ENCODE peak calls at places on chromosomes 12 and 14, in ten cellular contexts. D, H, X, S, I, F, A, P, B and J are unnamed samples. For H3K4me1, the result is how much of the 10 kb centered on the place peaks cover.

GRCh38 chr12:53391667-53392244 is 11.8 kb downstream of the SP1 start:
- DNase-seq in F (no peak), H (no peak), D (no peak), S (no peak), B (no peak), P (no peak), A (no peak), I (no peak), X (no peak), J (no peak)

GRCh38 chr14:79411403-79412174 is 799.7 kb downstream of the DIO2 start:
- DNase-seq in B (no peak), S (peak), I (no peak), D (no peak), A (no peak), F (peak), P (no peak), X (no peak), H (peak), J (no peak)

GRCh38 chr12:62912644-62913043 is 22.3 kb downstream of the PPM1H start:
- DNase-seq in B (no peak), F (no peak), D (no peak), I (no peak), H (no peak), P (peak), A (no peak), S (no peak), X (no peak), J (no peak)

GRCh38 chr14:96215845-96216244 is 11.2 kb downstream of the BDKRB2 start:
- DNase-seq in X (no peak), F (no peak), S (no peak), A (no peak), D (no peak), H (no peak), B (no peak), P (no peak), I (no peak), J (peak)

GRCh38 chr12:68761901-68762630 is 16.1 kb downstream of the SLC35E3 start:
- DNase-seq in X (no peak), H (no peak), B (no peak), D (no peak), F (no peak), S (no peak), P (no peak), I (no peak), A (no peak), J (no peak)

GRCh38 chr12:55931780-55932545 is 1.0 kb downstream of the DGKA start:
- DNase-seq in A (peak), S (no peak), F (peak), I (no peak), B (peak), H (peak), X (peak), D (peak), P (peak), J (peak)

GRCh38 chr14:30015471-30015870 is 87.8 kb upstream of the PRKD1 start:
- DNase-seq in B (no peak), S (no peak), I (no peak), P (no peak), A (no peak), D (no peak), H (peak), X (no peak), F (peak), J (no peak)

GRCh38 chr12:121513464-121514183 is 67.2 kb downstream of the KDM2B start:
- DNase-seq in F (no peak), P (no peak), I (peak), H (no peak), D (no peak), X (no peak), S (peak), A (no peak), B (peak), J (peak)

GRCh38 chr12:60072911-60073310 is 477.1 kb downstream of the SLC16A7 start:
- DNase-seq in A (no peak), P (no peak), D (no peak), B (no peak), X (no peak), S (peak), I (no peak), H (peak), F (peak), J (no peak)

GRCh38 chr14:103346286-103346685 is 12.2 kb downstream of the EIF5 start:
- DNase-seq in S (no peak), F (no peak), A (no peak), H (peak), B (no peak), P (no peak), X (no peak), D (no peak), I (no peak), J (no peak)

GRCh38 chr12:120529641-120530314 is 820 bp upstream of the COQ5 start:
- DNase-seq in A (no peak), F (peak), I (no peak), B (peak), P (peak), H (peak), S (peak), D (no peak), X (no peak), J (no peak)

GRCh38 chr14:106694638-106695393 is 1168.4 kb downstream of the TMEM121 start:
- DNase-seq in B (no peak), A (no peak), X (no peak), S (no peak), D (peak), P (no peak), I (no peak), H (no peak), F (no peak), J (peak)
- TF ChIP-seq CTCF in B (no peak), A (no peak), X (no peak), S (no peak), D (no peak), P (no peak), I (no peak), H (no peak), F (no peak), J (peak)

GRCh38 chr12:71436696-71437095 is 2.9 kb upstream of the LGR5 start:
- DNase-seq in A (no peak), P (no peak), H (no peak), S (no peak), I (no peak), D (no peak), B (no peak), F (no peak), X (no peak), J (no peak)

GRCh38 chr12:71440393-71441349 is 1.1 kb downstream of the LGR5 start:
- DNase-seq in H (no peak), F (no peak), B (no peak), I (no peak), S (no peak), A (no peak), P (no peak), X (no peak), D (no peak), J (peak)

GRCh38 chr12:71439362-71439612 is 311 bp upstream of the LGR5 start:
- DNase-seq in I (no peak), S (no peak), A (no peak), B (no peak), H (no peak), F (no peak), X (no peak), D (no peak), P (no peak), J (no peak)

GRCh38 chr12:71439613-71440392 is at the start of gene LGR5:
- DNase-seq in H (peak), A (no peak), D (no peak), F (peak), P (no peak), X (no peak), B (no peak), I (no peak), S (peak), J (peak)

GRCh38 chr12:71438670-71439361 is 782 bp upstream of the LGR5 start:
- DNase-seq in A (no peak), I (no peak), X (no peak), D (no peak), P (no peak), B (no peak), S (peak), F (no peak), H (no peak), J (no peak)
- H3K4me3 ChIP-seq in A (peak), I (peak), X (peak), D (peak), P (no peak), B (peak), S (peak), F (peak), H (no peak), J (peak)

DNA sequence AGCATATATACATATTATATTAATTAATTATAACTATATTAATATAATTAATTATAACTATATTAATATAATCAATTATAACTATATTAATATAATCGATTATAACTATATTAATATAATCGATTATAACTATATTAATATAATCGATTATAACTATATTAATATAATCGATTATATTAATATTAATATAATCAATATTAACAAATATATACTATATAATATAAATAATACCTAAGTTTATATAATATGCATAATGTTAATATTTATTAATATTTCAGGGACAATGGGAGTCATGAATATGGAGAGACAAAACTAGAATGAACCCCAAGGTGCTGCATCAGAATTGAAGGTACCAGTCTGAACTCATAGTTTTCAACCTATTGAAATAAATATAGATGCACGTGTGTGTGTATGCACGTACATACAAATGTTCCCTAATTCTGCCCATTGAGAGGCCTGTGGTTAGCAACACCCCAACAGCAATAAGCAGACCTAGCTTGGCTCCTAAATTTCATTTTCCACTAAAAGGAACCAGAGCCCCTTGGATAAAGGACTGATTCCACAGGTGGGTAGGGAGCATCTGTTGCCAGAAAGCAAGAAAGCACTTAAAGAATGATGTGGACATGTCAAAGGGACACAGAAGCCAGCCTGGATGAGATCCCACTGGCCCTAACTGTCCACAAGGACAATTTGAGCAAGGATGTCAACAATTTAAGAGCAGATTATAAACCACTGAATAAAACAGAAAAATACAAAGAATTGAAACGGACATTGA is 21.3 kb downstream of the SSH1 start:
- DNase-seq in I (no peak), P (no peak), B (no peak), F (no peak), D (no peak), H (no peak), A (no peak), X (no peak), S (no peak), J (no peak)
- H3K4me1 ChIP-seq in I (under half), P (under half), B (half or more), F (half or more), D (half or more), H (half or more), A (half or more), X (half or more), S (under half), J (under half)

GRCh38 chr12:23502259-23502658 is 447.2 kb downstream of the SOX5 start:
- DNase-seq in B (no peak), H (no peak), S (no peak), D (no peak), X (no peak), A (no peak), P (no peak), F (no peak), I (no peak), J (no peak)

GRCh38 chr12:23504641-23505399 is 444.6 kb downstream of the SOX5 start:
- DNase-seq in B (no peak), A (no peak), X (no peak), H (no peak), D (no peak), I (no peak), S (no peak), P (no peak), F (no peak), J (no peak)

GRCh38 chr12:23503544-23503943 is 445.9 kb downstream of the SOX5 start:
- DNase-seq in I (no peak), P (no peak), S (no peak), D (no peak), H (no peak), X (no peak), B (no peak), A (no peak), F (no peak), J (no peak)

GRCh38 chr12:23504043-23504442 is 445.4 kb downstream of the SOX5 start:
- DNase-seq in P (no peak), S (no peak), H (no peak), D (no peak), I (no peak), A (no peak), X (no peak), B (no peak), F (no peak), J (no peak)
- TF ChIP-seq CTCF in P (no peak), S (no peak), H (no peak), D (no peak), I (peak), A (no peak), X (no peak), B (no peak), F (no peak), J (no peak)

GRCh38 chr14:33364536-33364935 is 425.9 kb downstream of the NPAS3 start:
- DNase-seq in D (no peak), P (no peak), A (no peak), S (no peak), H (no peak), X (no peak), I (no peak), F (no peak), B (no peak), J (no peak)

GRCh38 chr14:33363687-33364086 is 425.0 kb downstream of the NPAS3 start:
- DNase-seq in I (no peak), X (no peak), D (no peak), A (no peak), B (no peak), F (peak), S (no peak), H (no peak), P (no peak), J (no peak)

GRCh38 chr14:33369972-33370371 is 431.3 kb downstream of the NPAS3 start:
- DNase-seq in I (no peak), F (no peak), S (no peak), X (no peak), A (no peak), P (no peak), H (no peak), B (no peak), D (no peak), J (no peak)

GRCh38 chr14:33369041-33369440 is 430.4 kb downstream of the NPAS3 start:
- DNase-seq in S (no peak), P (no peak), B (no peak), I (no peak), F (no peak), H (no peak), X (no peak), A (no peak), D (no peak), J (no peak)
- H3K4me3 ChIP-seq in S (no peak), P (no peak), B (no peak), I (no peak), F (no peak), H (no peak), X (no peak), A (no peak), D (no peak), J (no peak)